ENCODE peak calls at places on chromosome 20, in four cellular contexts. One of them, this sample, is unnamed.

GRCh38 chr20:23189854-23190253 is 103.7 kb upstream of the CD93 start:
- DNase-seq in ovary: no peak
- DNase-seq in tibial nerve: no peak
- DNase-seq in transverse colon: no peak
- DNase-seq in this sample: no peak

GRCh38 chr20:3705970-3706739 is 6.2 kb downstream of the SIGLEC1 start:
- DNase-seq in ovary: no peak
- DNase-seq in tibial nerve: no peak
- DNase-seq in transverse colon: no peak
- DNase-seq in this sample: no peak

GRCh38 chr20:23314714-23315498 is 35.7 kb upstream of the NXT1 start:
- DNase-seq in ovary: no peak
- DNase-seq in tibial nerve: peak
- DNase-seq in transverse colon: no peak
- DNase-seq in this sample: no peak

GRCh38 chr20:36319356-36320260 is 13.5 kb downstream of the DLGAP4 start:
- DNase-seq in ovary: no peak
- DNase-seq in tibial nerve: no peak
- DNase-seq in transverse colon: no peak
- DNase-seq in this sample: no peak

GRCh38 chr20:25317351-25318075 is 69.6 kb downstream of the PYGB start:
- DNase-seq in ovary: peak
- DNase-seq in tibial nerve: no peak
- DNase-seq in transverse colon: no peak
- DNase-seq in this sample: no peak

GRCh38 chr20:32112862-32113261 is 3.3 kb downstream of the TM9SF4 start:
- DNase-seq in ovary: no peak
- DNase-seq in tibial nerve: no peak
- DNase-seq in transverse colon: peak
- DNase-seq in this sample: peak

GRCh38 chr20:49343246-49343645 is 65.4 kb upstream of the ZNFX1 start:
- DNase-seq in ovary: no peak
- DNase-seq in tibial nerve: no peak
- DNase-seq in transverse colon: no peak
- DNase-seq in this sample: no peak

GRCh38 chr20:39016496-39016895 is 54.4 kb downstream of the DHX35 start:
- DNase-seq in ovary: no peak
- DNase-seq in tibial nerve: no peak
- DNase-seq in transverse colon: no peak
- DNase-seq in this sample: no peak

GRCh38 chr20:10707791-10708190 is 34.0 kb upstream of the JAG1 start:
- DNase-seq in ovary: no peak
- DNase-seq in tibial nerve: no peak
- DNase-seq in transverse colon: no peak
- DNase-seq in this sample: no peak

GRCh38 chr20:46523108-46523507 is 9.7 kb upstream of the ZNF334 start:
- DNase-seq in ovary: no peak
- DNase-seq in tibial nerve: no peak
- DNase-seq in transverse colon: no peak
- DNase-seq in this sample: no peak

GRCh38 chr20:7411075-7411474 is 529.2 kb downstream of the HAO1 start:
- DNase-seq in ovary: no peak
- DNase-seq in tibial nerve: no peak
- DNase-seq in transverse colon: no peak
- DNase-seq in this sample: no peak

GRCh38 chr20:44467289-44467883 is 8.3 kb upstream of the TTPAL start:
- DNase-seq in ovary: peak
- DNase-seq in tibial nerve: peak
- DNase-seq in transverse colon: no peak
- DNase-seq in this sample: peak

GRCh38 chr20:14561733-14562132 is 224.3 kb upstream of the FLRT3 start:
- DNase-seq in ovary: no peak
- DNase-seq in tibial nerve: no peak
- DNase-seq in transverse colon: no peak
- DNase-seq in this sample: no peak

GRCh38 chr20:23033918-23034317 is 1.2 kb upstream of the SSTR4 start:
- DNase-seq in ovary: no peak
- DNase-seq in tibial nerve: no peak
- DNase-seq in transverse colon: no peak
- DNase-seq in this sample: peak

GRCh38 chr20:20267685-20268429 is 100.0 kb upstream of the INSM1 start:
- DNase-seq in ovary: no peak
- DNase-seq in tibial nerve: no peak
- DNase-seq in transverse colon: no peak
- DNase-seq in this sample: no peak

GRCh38 chr20:20360464-20360863 is 7.4 kb upstream of the INSM1 start:
- DNase-seq in ovary: no peak
- DNase-seq in tibial nerve: no peak
- DNase-seq in transverse colon: peak
- DNase-seq in this sample: no peak

GRCh38 chr20:364905-365794 is 15.4 kb upstream of the TRIB3 start:
- DNase-seq in ovary: no peak
- DNase-seq in tibial nerve: no peak
- DNase-seq in transverse colon: no peak
- DNase-seq in this sample: no peak

GRCh38 chr20:51372176-51372803 is 170.2 kb downstream of the NFATC2 start:
- DNase-seq in ovary: peak
- DNase-seq in tibial nerve: peak
- DNase-seq in transverse colon: peak
- DNase-seq in this sample: peak

GRCh38 chr20:37804584-37805566 is 98.1 kb upstream of the VSTM2L start:
- DNase-seq in ovary: no peak
- DNase-seq in tibial nerve: no peak
- DNase-seq in transverse colon: peak
- DNase-seq in this sample: no peak

GRCh38 chr20:33030569-33030968 is 879 bp upstream of the BPIFB6 start:
- DNase-seq in ovary: no peak
- DNase-seq in tibial nerve: no peak
- DNase-seq in transverse colon: no peak
- DNase-seq in this sample: peak

GRCh38 chr20:34820805-34821578 is 4.5 kb downstream of the NCOA6 start:
- DNase-seq in ovary: no peak
- DNase-seq in tibial nerve: no peak
- DNase-seq in transverse colon: no peak
- DNase-seq in this sample: no peak

GRCh38 chr20:34829191-34829590 is 3.7 kb upstream of the NCOA6 start:
- DNase-seq in ovary: no peak
- DNase-seq in tibial nerve: no peak
- DNase-seq in transverse colon: no peak
- DNase-seq in this sample: no peak

GRCh38 chr20:34824026-34824860 is 1.2 kb downstream of the NCOA6 start:
- DNase-seq in ovary: peak
- DNase-seq in tibial nerve: peak
- DNase-seq in transverse colon: peak
- DNase-seq in this sample: no peak

GRCh38 chr20:34824861-34825529 is 456 bp downstream of the NCOA6 start:
- DNase-seq in ovary: peak
- DNase-seq in tibial nerve: peak
- DNase-seq in transverse colon: peak
- DNase-seq in this sample: peak

GRCh38 chr20:34825530-34826362 is at the start of gene NCOA6:
- DNase-seq in ovary: peak
- DNase-seq in tibial nerve: peak
- DNase-seq in transverse colon: peak
- DNase-seq in this sample: peak
- TF ChIP-seq POLR2A in ovary: no peak
- TF ChIP-seq POLR2A in tibial nerve: no peak
- TF ChIP-seq POLR2A in transverse colon: no peak
- TF ChIP-seq POLR2A in this sample: no peak

DNA sequence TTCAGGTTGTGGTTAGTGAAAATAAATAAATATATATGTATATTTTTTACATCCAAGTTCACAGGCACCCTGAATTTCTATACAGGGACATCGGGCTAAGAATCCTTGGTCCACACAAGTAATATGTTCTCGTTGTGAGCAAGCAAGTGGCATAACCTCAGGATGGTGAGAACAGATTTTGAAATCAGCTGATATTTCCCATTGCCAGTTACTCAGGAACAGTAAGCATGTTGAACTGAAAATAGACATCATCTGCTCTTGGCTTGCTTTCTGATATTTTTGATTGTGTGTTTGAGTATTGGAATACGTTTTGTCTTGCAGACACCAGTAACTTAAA is 87.7 kb downstream of the TRMT6 start:
- DNase-seq in ovary: no peak
- DNase-seq in tibial nerve: no peak
- DNase-seq in transverse colon: no peak
- DNase-seq in this sample: no peak
- H3K27ac ChIP-seq in ovary: no peak
- H3K27ac ChIP-seq in tibial nerve: no peak
- H3K27ac ChIP-seq in transverse colon: no peak
- H3K27ac ChIP-seq in this sample: peak

DNA sequence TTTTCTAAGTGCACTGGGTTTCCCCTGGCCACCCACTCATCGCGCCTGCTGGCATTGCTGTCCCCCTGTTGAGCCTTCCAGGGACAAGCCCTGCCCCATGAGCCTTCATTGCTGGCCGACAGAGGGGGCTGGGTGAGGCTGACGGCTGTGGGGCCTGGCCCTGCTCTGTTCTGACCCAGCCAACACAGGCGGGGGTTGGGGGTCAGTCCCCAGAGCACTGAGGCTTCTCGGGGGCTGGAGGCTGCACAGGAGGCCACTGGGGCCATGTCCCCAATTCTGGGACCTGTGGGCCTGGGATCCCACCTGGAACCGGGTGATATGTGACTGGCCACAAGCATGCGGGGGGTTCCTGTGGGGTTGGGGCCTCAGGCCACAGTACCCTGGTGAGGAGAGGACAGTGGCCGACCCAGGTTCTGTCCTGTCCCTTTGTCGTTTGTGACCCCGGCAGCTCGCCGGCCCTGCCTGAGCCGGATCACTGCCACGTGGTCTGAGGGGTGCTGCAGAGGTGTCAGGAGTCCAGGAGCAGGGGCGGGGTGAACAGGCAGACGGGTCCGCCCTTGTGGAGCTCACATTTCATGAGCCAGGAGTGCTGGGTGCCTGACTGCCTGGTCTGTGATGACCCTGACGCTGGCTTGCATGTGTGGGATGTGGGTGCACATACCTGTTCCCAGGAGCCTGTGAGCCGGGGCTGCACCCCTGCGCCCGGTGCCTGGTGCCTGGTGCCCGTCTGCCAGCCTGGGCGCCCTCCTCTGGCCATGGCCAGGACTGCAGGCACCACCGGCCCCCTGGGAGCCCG is 2.1 kb upstream of the COL20A1 start:
- DNase-seq in ovary: no peak
- DNase-seq in tibial nerve: no peak
- DNase-seq in transverse colon: peak
- DNase-seq in this sample: peak
- TF ChIP-seq POLR2A in ovary: no peak
- TF ChIP-seq POLR2A in tibial nerve: no peak
- TF ChIP-seq POLR2A in transverse colon: no peak
- TF ChIP-seq POLR2A in this sample: no peak

GRCh38 chr20:57559286-57559627 is 1.7 kb upstream of the PCK1 start:
- DNase-seq in ovary: no peak
- DNase-seq in tibial nerve: no peak
- DNase-seq in transverse colon: no peak
- DNase-seq in this sample: no peak
- H3K27ac ChIP-seq in ovary: no peak
- H3K27ac ChIP-seq in tibial nerve: no peak
- H3K27ac ChIP-seq in transverse colon: peak
- H3K27ac ChIP-seq in this sample: no peak

DNA sequence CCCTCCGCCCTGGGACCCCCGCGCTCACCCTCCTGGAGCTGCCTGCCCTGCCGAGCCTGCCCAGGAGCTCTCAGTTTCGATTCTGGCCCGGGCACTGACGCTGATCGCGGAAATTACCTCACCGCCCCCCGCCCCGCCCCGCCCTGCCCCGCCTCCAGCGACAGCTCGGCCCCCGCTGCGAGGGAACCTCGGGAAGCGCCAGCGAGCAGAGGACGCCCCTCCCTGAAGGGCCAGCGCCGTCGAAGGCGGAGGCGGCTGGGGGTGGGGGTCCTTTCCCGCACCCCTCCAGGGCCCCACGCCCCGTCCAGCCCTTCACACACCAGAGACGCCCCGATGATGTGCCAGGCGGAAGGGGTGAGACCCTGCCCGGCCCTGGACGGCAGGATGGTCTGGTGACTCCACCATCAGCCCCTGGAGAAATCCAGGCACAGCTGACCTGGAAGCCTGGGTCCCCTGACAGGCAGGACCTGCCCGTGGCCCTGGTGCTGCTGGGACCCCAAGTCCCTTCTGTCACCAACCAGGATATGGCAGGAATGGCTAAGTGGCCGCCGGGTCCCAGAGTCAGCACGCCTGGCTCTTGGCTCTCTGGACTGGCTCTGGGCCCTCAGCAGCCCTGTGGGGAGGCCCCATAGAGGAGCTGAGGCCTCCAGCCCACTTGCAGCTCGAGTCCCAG is at the start of gene HELZ2:
- DNase-seq in ovary: peak
- DNase-seq in tibial nerve: peak
- DNase-seq in transverse colon: peak
- DNase-seq in this sample: peak
- TF ChIP-seq POLR2A in ovary: no peak
- TF ChIP-seq POLR2A in tibial nerve: no peak
- TF ChIP-seq POLR2A in transverse colon: peak
- TF ChIP-seq POLR2A in this sample: no peak

DNA sequence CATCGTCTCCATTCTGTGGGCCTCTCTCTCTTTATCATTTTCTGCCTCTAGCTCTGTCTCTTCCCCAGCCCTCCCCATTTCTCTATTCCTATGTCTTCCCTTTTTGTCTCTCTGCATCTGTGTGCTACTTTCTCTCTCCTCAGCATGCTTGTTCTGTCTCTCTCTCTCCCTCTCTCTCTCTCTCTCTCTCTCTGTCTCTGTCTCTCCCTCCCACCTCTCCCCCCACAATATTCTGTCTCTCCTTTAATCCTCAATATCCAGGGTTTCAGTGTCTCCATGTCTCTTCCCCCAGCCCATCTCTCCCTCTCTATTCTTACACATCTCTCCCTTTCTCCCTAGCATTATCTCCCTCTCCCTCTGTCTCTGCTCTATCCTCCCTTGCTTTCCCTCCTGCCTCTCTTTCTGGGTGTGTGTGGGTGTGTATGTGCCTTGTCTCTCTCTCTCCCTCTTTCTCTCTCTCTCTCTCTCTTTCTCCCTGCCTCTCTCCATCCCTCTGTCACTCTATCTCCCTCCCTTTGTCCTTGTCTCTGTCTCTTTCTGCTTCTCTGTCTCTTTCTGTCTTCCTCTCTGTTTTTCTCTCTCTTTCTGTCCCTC is 76.9 kb upstream of the SIRPA start:
- DNase-seq in ovary: no peak
- DNase-seq in tibial nerve: no peak
- DNase-seq in transverse colon: no peak
- DNase-seq in this sample: no peak
- H3K27ac ChIP-seq in ovary: no peak
- H3K27ac ChIP-seq in tibial nerve: no peak
- H3K27ac ChIP-seq in transverse colon: no peak
- H3K27ac ChIP-seq in this sample: no peak

GRCh38 chr20:62952373-62953166 is at the start of gene SLC17A9:
- DNase-seq in ovary: peak
- DNase-seq in tibial nerve: peak
- DNase-seq in transverse colon: peak
- DNase-seq in this sample: peak
- TF ChIP-seq POLR2A in ovary: no peak
- TF ChIP-seq POLR2A in tibial nerve: no peak
- TF ChIP-seq POLR2A in transverse colon: peak
- TF ChIP-seq POLR2A in this sample: no peak

This sample was measured in heart left ventricle.